ENCODE peak calls at places on chromosomes 11 and 22, in eight cellular contexts. C, I, L, N, F, R, U and T are unnamed samples.

GRCh38 chr11:132943737-132944556 is 588.4 kb downstream of the OPCML start:
- ATAC-seq in I (peak; percentile 39), N (no peak), U (no peak), R (no peak), L (no peak), F (no peak), C (peak; percentile 55), T (no peak)

GRCh38 chr22:27962268-27963191 is 43.5 kb upstream of the PITPNB start:
- ATAC-seq in F (peak; percentile 53), I (peak; percentile 49), R (no peak), U (peak; percentile 85), C (no peak), N (no peak), L (no peak), T (no peak)

GRCh38 chr11:35598254-35599125 is 19.8 kb upstream of the FJX1 start:
- ATAC-seq in N (peak; percentile 92), U (no peak), I (no peak), F (no peak), R (peak; percentile 19), C (peak; percentile 71), L (no peak), T (no peak)

GRCh38 chr11:69450064-69450856 is 31.2 kb upstream of the LINC01488 start:
- ATAC-seq in R (no peak), N (no peak), L (no peak), F (peak; percentile 12), U (no peak), I (no peak), C (no peak), T (peak; percentile 54)

GRCh38 chr11:19970944-19971343 is 189.3 kb downstream of the DBX1 start:
- ATAC-seq in R (no peak), C (no peak), U (no peak), L (no peak), F (no peak), I (no peak), N (peak; percentile 25), T (no peak)

GRCh38 chr11:8749202-8749601 is 66.6 kb downstream of the RPL27A start:
- ATAC-seq in L (peak; percentile 26), F (no peak), I (no peak), R (no peak), N (no peak), U (no peak), C (no peak), T (no peak)

GRCh38 chr11:36281850-36282249 is 7.4 kb downstream of the COMMD9 start:
- ATAC-seq in U (no peak), I (no peak), R (no peak), N (no peak), C (no peak), F (no peak), L (no peak), T (no peak)

GRCh38 chr22:35961480-35961902 is 67.1 kb downstream of the RBFOX2 start:
- ATAC-seq in I (peak; percentile 99), F (no peak), R (peak; percentile 77), U (peak; percentile 62), N (no peak), C (no peak), L (no peak), T (peak; percentile 90)

GRCh38 chr11:8218840-8219239 is 44.8 kb downstream of the LMO1 start:
- ATAC-seq in U (peak; percentile 85), N (peak; percentile 10), F (peak; percentile 76), R (no peak), L (peak; percentile 79), C (peak; percentile 60), I (peak; percentile 66), T (no peak)

GRCh38 chr22:39148727-39149535 is 3.5 kb downstream of the CBX7 start:
- ATAC-seq in R (no peak), L (no peak), U (no peak), C (no peak), I (peak; percentile 19), N (peak; percentile 75), F (no peak), T (peak; percentile 26)

GRCh38 chr11:75850787-75851186 is 35.8 kb downstream of the UVRAG start:
- ATAC-seq in U (no peak), F (peak; percentile 57), C (no peak), N (peak; percentile 54), I (no peak), L (no peak), R (no peak), T (no peak)

GRCh38 chr11:44519989-44520737 is 45.3 kb upstream of the CD82 start:
- ATAC-seq in C (no peak), U (no peak), R (peak; percentile 79), I (peak; percentile 36), L (no peak), N (no peak), F (no peak), T (peak; percentile 60)

GRCh38 chr11:111819161-111820058 is 52.0 kb downstream of the ALG9 start:
- ATAC-seq in L (peak; percentile 31), U (no peak), C (no peak), N (no peak), F (peak; percentile 51), I (no peak), R (peak; percentile 86), T (peak; percentile 81)

GRCh38 chr22:24465566-24465965 is 29.6 kb upstream of the UPB1 start:
- ATAC-seq in L (no peak), I (no peak), N (no peak), U (peak; percentile 57), R (no peak), F (peak; percentile 27), C (no peak), T (no peak)

GRCh38 chr11:35649984-35650383 is 12.6 kb upstream of the TRIM44 start:
- ATAC-seq in L (no peak), F (no peak), N (no peak), R (no peak), C (no peak), U (no peak), I (no peak), T (no peak)

GRCh38 chr11:118851970-118852369 is 31.7 kb upstream of the CXCR5 start:
- ATAC-seq in N (peak; percentile 93), I (no peak), F (peak; percentile 21), L (no peak), U (no peak), C (peak; percentile 37), R (no peak), T (no peak)

GRCh38 chr11:95700471-95700817 is 89.1 kb downstream of the FAM76B start:
- ATAC-seq in L (no peak), F (peak; percentile 39), N (peak; percentile 69), C (no peak), I (no peak), R (no peak), U (no peak), T (no peak)

DNA sequence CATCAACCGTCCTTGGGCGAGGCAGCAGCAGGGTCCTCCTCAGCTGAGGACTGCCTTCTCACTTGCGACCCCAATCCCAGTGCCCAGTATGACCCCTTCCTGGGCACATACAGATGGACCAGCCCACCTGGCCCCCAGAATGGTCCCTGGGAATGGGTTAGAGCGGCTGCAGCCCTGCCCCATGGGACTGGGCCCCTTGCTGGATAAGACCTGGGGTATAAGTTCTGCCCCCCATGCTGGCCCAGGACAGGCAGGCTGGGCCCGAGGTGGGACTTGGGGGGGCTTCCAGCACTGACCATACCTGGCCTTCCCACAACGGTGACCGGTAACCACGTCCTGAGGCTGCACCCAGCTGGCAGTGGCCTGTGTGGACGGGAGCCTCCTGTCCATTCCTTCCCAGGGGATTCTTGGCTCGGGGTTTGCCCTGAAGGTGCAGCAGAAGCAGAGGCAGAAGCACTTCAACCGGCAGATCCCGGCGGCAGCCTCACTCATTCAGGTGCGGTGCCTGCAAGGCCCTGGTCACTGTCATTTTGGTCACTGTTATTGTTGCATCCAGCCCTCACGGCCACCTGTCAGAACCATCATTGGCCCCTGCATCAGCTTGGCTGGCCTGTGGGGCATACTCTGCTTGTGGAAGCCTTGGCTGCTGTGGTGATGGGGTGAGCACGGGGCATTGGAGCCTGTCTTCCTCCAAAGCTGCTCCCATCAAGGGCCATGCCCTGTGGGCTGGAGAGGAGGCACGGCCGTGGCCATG is 114.8 kb downstream of the KCNQ1OT1 start:
- ATAC-seq in I (no peak), R (no peak), C (no peak), L (no peak), N (no peak), U (no peak), F (no peak), T (no peak)
- H3K27me3 ChIP-seq in I (peaks cover 60% of the 10 kb centered on the region), R (no peaks in the 10 kb centered on the region), C (no peaks in the 10 kb centered on the region), L (peaks cover 25% of the 10 kb centered on the region), N (no peaks in the 10 kb centered on the region), U (no peaks in the 10 kb centered on the region), F (peaks cover 8% of the 10 kb centered on the region), T (no peaks in the 10 kb centered on the region)

GRCh38 chr22:45731041-45731797 is 59.6 kb downstream of the ATXN10 start:
- ATAC-seq in N (no peak), C (no peak), L (no peak), R (no peak), F (no peak), U (no peak), I (peak; percentile 69), T (no peak)

GRCh38 chr22:45735273-45735672 is 63.6 kb downstream of the ATXN10 start:
- ATAC-seq in U (no peak), N (no peak), L (no peak), C (no peak), F (no peak), R (no peak), I (no peak), T (no peak)

GRCh38 chr22:45726081-45726480 is 54.4 kb downstream of the ATXN10 start:
- ATAC-seq in N (no peak), L (no peak), C (no peak), R (no peak), F (no peak), I (no peak), U (no peak), T (no peak)

GRCh38 chr22:45731798-45732495 is 60.3 kb downstream of the ATXN10 start:
- ATAC-seq in C (no peak), U (no peak), R (peak; percentile 19), I (peak; percentile 25), N (no peak), L (no peak), F (no peak), T (no peak)
- TF ChIP-seq CTCF in C (peak; percentile 37), U (peak; percentile 33), R (peak; percentile 19), I (peak; percentile 42), N (peak; percentile 14), L (peak; percentile 28), F (peak; percentile 17), T (peak; percentile 21)

GRCh38 chr11:56624661-56625110 is 10.0 kb upstream of the OR5M1 start:
- ATAC-seq in R (peak; percentile 83), N (peak; percentile 86), I (peak; percentile 85), L (peak; percentile 70), F (no peak), C (peak; percentile 69), U (no peak), T (no peak)
- TF ChIP-seq POLR2AphosphoS5 in R (no peak), N (no peak), I (no peak), L (no peak), F (no peak), C (no peak), U (no peak), T (no peak)

DNA sequence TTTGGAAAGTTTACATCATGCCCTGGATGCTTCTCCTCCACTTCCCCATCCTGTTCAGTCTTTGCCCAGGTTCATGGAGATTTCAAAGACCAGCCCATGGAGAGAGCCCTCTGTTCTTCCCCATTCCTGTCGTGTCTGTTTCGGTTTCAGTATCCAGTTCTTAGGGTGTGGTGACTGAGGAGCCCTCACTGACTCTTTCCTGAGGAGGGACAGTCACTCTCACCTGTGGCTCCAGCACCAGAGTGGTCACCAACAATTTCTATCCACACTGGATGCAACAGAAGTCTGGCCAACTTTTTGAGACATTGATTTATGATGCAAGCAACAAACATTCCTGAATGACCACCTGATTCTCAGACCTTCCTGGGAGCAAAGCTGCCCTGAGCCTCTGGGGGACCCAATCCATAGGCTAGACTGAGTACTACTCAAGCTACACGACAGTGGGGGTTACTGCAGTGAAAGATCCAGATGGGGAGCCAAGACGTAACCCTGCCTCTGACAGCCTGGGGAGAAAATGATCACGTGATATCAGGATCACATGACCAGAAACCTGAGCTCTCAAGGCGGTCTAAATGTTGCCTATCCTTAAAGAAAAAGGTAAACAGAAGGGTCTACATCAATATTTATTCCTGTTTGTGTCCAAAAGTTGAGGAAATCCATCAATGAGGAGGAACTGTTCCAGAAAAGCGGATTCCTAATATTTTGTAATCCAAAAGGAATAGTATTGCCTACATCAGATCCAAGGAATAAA is 76.2 kb upstream of the VPREB1 start:
- ATAC-seq in U (peak; percentile 49), N (peak; percentile 74), C (no peak), L (no peak), R (no peak), I (peak; percentile 58), F (peak; percentile 65), T (no peak)
- H3K27me3 ChIP-seq in U (peaks cover 8% of the 10 kb centered on the region), N (no peaks in the 10 kb centered on the region), C (no peaks in the 10 kb centered on the region), L (no peaks in the 10 kb centered on the region), R (no peaks in the 10 kb centered on the region), I (peaks cover 100% of the 10 kb centered on the region), F (no peaks in the 10 kb centered on the region), T (peaks cover 66% of the 10 kb centered on the region)